ENCODE peak calls at places on chromosomes 1 and 21, in seven cellular contexts. K is GM23248, I is PC-3, M is GM23338, S is neural progenitor cell, Z is hepatocyte, T is HCT116. F is an unnamed sample.

GRCh38 chr1:94661431-94661830 is 119.9 kb upstream of the F3 start:
- DNase-seq in K (no peak), I (no peak), M (no peak), S (no peak), Z (no peak), T (no peak), F (no peak)

GRCh38 chr1:227316941-227317540 is 1.3 kb downstream of the CDC42BPA start:
- DNase-seq in K (peak; percentile 66), I (peak; percentile 55), M (no peak), S (peak; percentile 12), Z (no peak), T (no peak), F (no peak)

GRCh38 chr1:33288976-33289857 is 31.7 kb downstream of the A3GALT2 start:
- DNase-seq in K (no peak), I (no peak), M (no peak), S (no peak), Z (no peak), T (no peak), F (no peak)

GRCh38 chr1:12153181-12153785 is 13.5 kb upstream of the TNFRSF1B start:
- DNase-seq in K (peak; percentile 93), I (peak; percentile 34), M (no peak), S (no peak), Z (no peak), T (no peak), F (no peak)

GRCh38 chr21:23638131-23638530 is 1969.2 kb downstream of the MRPL39 start:
- DNase-seq in K (no peak), I (no peak), M (no peak), S (no peak), Z (no peak), T (no peak), F (no peak)

GRCh38 chr21:34154878-34155277 is 81.5 kb downstream of the MRPS6 start:
- DNase-seq in K (no peak), I (no peak), M (no peak), S (no peak), Z (no peak), T (no peak), F (no peak)

GRCh38 chr21:32331444-32332305 is 33.0 kb downstream of the MRAP start:
- DNase-seq in K (no peak), I (no peak), M (no peak), S (peak; percentile 76), Z (no peak), T (no peak), F (no peak)

GRCh38 chr1:3625151-3625907 is 514 bp downstream of the TPRG1L start:
- DNase-seq in K (peak; percentile 70), I (peak; percentile 63), M (peak; percentile 60), S (peak; percentile 77), Z (peak; percentile 83), T (no peak), F (peak; percentile 18)

GRCh38 chr1:46535063-46535462 is 16.4 kb downstream of the KNCN start:
- DNase-seq in K (peak; percentile 50), I (peak; percentile 59), M (peak; percentile 52), S (no peak), Z (peak; percentile 41), T (peak; percentile 48), F (peak; percentile 23)

GRCh38 chr21:28253971-28254370 is 738.7 kb downstream of the LTN1 start:
- DNase-seq in K (peak; percentile 62), I (no peak), M (no peak), S (no peak), Z (no peak), T (no peak), F (no peak)

GRCh38 chr1:197984273-197984672 is 67.1 kb downstream of the LHX9 start:
- DNase-seq in K (peak; percentile 68), I (peak; percentile 2), M (no peak), S (no peak), Z (no peak), T (no peak), F (no peak)

GRCh38 chr1:234656981-234657651 is 47.1 kb upstream of the IRF2BP2 start:
- DNase-seq in K (peak; percentile 99), I (peak; percentile 97), M (no peak), S (no peak), Z (no peak), T (peak; percentile 86), F (peak; percentile 11)

GRCh38 chr21:41016472-41016871 is 151.5 kb upstream of the BACE2 start:
- DNase-seq in K (no peak), I (no peak), M (no peak), S (peak; percentile 68), Z (no peak), T (no peak), F (no peak)
- H2AFZ ChIP-seq in K (no peak overlapping the region), I (no peak overlapping the region), M (no peak overlapping the region), S (no peak overlapping the region), Z (no peak overlapping the region), T (no peak overlapping the region), F (no peak overlapping the region)

GRCh38 chr1:203499643-203500278 is 5.8 kb downstream of the OPTC start:
- DNase-seq in K (no peak), I (no peak), M (no peak), S (no peak), Z (no peak), T (no peak), F (no peak)
- TF ChIP-seq EZH2phosphoT487 in K (no peak), I (no peak), M (no peak), S (no peak), Z (no peak), T (no peak), F (no peak)

DNA sequence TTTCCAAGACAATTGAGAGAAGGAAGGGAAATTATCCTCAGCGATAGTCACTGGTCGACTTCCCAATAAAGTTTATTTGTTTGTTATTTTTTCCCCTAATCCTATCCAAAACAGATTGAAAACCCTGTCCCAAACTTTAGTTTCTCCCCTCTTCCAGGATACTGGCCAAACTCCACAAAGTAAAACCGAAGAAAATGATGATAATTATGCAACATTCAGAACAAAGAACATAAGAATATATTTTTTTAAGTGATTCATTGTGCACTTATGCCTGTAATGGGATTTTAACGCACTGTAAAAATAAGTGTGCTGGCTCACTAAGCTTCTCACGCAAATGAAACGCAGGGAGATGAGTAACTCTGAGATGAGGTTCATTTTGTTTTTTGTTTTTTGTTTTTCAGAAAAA is 6.0 kb downstream of the GLIS1 start:
- DNase-seq in K (peak; percentile 93), I (peak; percentile 81), M (no peak), S (no peak), Z (no peak), T (no peak), F (no peak)
- TF ChIP-seq EZH2 in K (no peak), I (no peak), M (no peak), S (no peak), Z (no peak), T (no peak), F (no peak)

GRCh38 chr1:212456166-212456528 is 23.4 kb downstream of the NENF start:
- DNase-seq in K (no peak), I (peak; percentile 33), M (no peak), S (no peak), Z (no peak), T (no peak), F (no peak)

GRCh38 chr1:212453156-212453857 is 20.6 kb downstream of the NENF start:
- DNase-seq in K (no peak), I (no peak), M (no peak), S (no peak), Z (no peak), T (no peak), F (no peak)

GRCh38 chr1:212454741-212455140 is 22.0 kb downstream of the NENF start:
- DNase-seq in K (no peak), I (no peak), M (no peak), S (no peak), Z (no peak), T (no peak), F (no peak)

GRCh38 chr1:212457740-212458338 is 25.1 kb downstream of the NENF start:
- DNase-seq in K (peak; percentile 59), I (peak; percentile 91), M (peak; percentile 93), S (peak; percentile 78), Z (peak; percentile 60), T (peak; percentile 48), F (peak; percentile 79)

DNA sequence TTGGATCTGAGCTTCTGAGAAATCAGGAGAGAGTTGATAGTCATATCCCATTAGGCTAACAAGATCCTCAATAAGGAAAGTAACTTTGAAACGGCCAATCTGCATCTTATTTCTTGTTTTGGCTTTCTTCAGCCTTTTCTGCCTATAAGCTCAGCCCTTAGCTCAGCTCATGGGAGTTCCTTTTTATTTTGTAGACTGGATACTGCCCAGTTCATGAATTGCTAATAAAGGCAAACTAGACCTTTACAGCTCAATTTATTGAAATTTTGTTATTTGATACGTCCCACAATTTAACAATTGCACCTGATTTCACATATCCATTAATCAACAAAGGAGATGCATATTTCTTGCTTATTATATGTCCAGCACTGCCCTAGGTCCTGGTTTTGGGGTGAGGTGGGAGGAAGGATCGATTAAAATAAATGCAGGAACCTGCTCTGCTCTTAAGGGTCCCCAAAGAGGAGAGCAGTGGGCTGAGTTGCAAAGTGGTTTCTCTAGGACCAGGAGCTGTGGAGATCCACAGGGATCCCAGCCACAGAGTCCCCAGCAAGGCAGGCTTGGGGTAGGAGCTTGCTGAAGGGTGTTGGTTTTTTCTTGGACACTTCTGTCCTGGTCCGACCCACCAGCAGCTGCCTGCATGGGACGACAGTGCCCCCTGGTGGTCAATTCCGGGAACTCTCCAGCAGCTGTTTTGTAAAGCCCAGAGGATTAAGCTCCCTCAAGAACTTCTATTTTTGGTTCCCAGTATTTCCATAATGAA is 22.9 kb downstream of the NENF start:
- DNase-seq in K (peak; percentile 76), I (peak; percentile 98), M (peak; percentile 87), S (peak; percentile 83), Z (peak; percentile 87), T (peak; percentile 67), F (peak; percentile 81)
- H2AFZ ChIP-seq in K (no peak overlapping the region), I (peak overlapping the region; percentile 56), M (no peak overlapping the region), S (peak overlapping the region; percentile 75), Z (no peak overlapping the region), T (peak overlapping the region; percentile 63), F (peak overlapping the region; percentile 22)

GRCh38 chr1:103218821-103219220 is 110.5 kb upstream of the COL11A1 start:
- DNase-seq in K (no peak), I (no peak), M (no peak), S (no peak), Z (no peak), T (no peak), F (no peak)

GRCh38 chr1:103218369-103218768 is 110.0 kb upstream of the COL11A1 start:
- DNase-seq in K (no peak), I (no peak), M (no peak), S (no peak), Z (no peak), T (no peak), F (no peak)

DNA sequence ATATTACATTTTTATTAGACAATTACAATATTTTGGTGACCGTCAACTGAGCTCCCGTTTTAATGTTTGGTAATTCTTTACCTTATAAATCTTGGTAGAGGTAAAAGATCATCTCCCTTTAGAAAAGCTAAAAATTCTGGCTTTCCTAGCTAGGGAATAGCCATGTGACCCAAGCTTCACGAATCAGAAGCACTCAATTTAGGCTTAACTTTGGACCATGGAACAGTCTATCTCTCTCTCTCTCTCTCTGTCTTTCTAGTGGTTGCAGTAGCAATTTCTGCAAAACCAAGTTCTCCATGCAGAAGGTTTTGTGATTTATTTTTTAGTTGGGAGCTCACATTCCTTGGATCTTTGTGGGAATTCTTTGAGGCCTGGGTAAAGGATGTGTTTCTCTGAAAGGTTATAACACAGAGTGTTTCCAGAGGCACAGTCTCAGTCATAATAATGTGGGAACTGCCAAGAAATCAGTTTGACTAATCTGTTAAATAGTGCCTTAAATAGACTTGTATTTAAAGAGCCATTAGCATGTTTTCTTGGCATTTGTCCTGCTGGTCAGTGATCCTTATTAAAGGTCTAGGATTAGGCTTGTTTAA is 112.3 kb upstream of the COL11A1 start:
- DNase-seq in K (peak; percentile 58), I (no peak), M (no peak), S (no peak), Z (no peak), T (no peak), F (no peak)
- TF ChIP-seq EZH2phosphoT487 in K (no peak), I (no peak), M (no peak), S (no peak), Z (no peak), T (no peak), F (no peak)

F was measured in MM.1S.